ENCODE peak calls at places on chromosomes 4 and X, in four cellular contexts. L is suprapubic skin, W is NCI-H774, Q is NCI-H2081. M is an unnamed sample.

GRCh38 chr4:139300431-139301142 is 718 bp upstream of the NAA15 start:
- DNase-seq in W (no peak), L (no peak), Q (no peak), M (peak; percentile 51)

GRCh38 chr4:176123710-176124407 is 58.2 kb downstream of the WDR17 start:
- DNase-seq in Q (peak; percentile 19), L (no peak), W (no peak), M (peak; percentile 6)

GRCh38 chr4:32775049-32775448 is 2054.9 kb downstream of the PCDH7 start:
- DNase-seq in W (no peak), L (no peak), Q (peak; percentile 51), M (no peak)

GRCh38 chrX:103793541-103793932 is 16.9 kb downstream of the PLP1 start:
- DNase-seq in W (no peak), L (no peak), Q (no peak), M (no peak)

GRCh38 chrX:29858714-29859113 is 356.6 kb upstream of the MAGEB2 start:
- DNase-seq in W (no peak), L (no peak), Q (no peak), M (peak; percentile 20)

GRCh38 chrX:56763556-56764152 is 34.6 kb downstream of the NBDY start:
- DNase-seq in W (no peak), L (peak; percentile 87), Q (no peak), M (no peak)

GRCh38 chr4:134650461-134650860 is 448.9 kb upstream of the PABPC4L start:
- DNase-seq in Q (no peak), L (no peak), W (no peak), M (no peak)

GRCh38 chrX:150844016-150844415 is 54.5 kb downstream of the CD99L2 start:
- DNase-seq in Q (no peak), W (no peak), L (no peak), M (no peak)

GRCh38 chr4:107299646-107300045 is 263.5 kb upstream of the DKK2 start:
- DNase-seq in W (no peak), Q (no peak), L (no peak), M (peak; percentile 11)

GRCh38 chrX:49291615-49292337 is 11.7 kb upstream of the GAGE10 start:
- DNase-seq in Q (peak; percentile 16), W (peak; percentile 0), L (no peak), M (peak; percentile 47)

GRCh38 chrX:9252182-9252581 is 212.7 kb upstream of the TBL1X start:
- DNase-seq in Q (no peak), W (no peak), L (no peak), M (no peak)

GRCh38 chr4:176799653-176800052 is 6.9 kb upstream of the VEGFC start:
- DNase-seq in L (no peak), Q (no peak), W (no peak), M (peak; percentile 88)